ENCODE peak calls at places on chromosomes 16 and 17, in nine cellular contexts. B is effector CD4-positive, alpha-beta T cell; T is T-cell; X is SK-N-DZ; I is heart left ventricle; H is HT-29; V is AG09319; Z is heart right ventricle; E is cardiac septum. L is an unnamed sample.

GRCh38 chr17:68599091-68599872 is 1.9 kb downstream of the FAM20A start:
- DNase-seq in H (no peak), Z (no peak), X (no peak), V (no peak), B (no peak), E (no peak), I (no peak), T (no peak), L (no peak)

GRCh38 chr16:78791011-78791410 is 691.6 kb downstream of the WWOX start:
- DNase-seq in B (no peak), I (no peak), X (no peak), E (no peak), V (no peak), Z (no peak), T (no peak), H (no peak), L (no peak)

GRCh38 chr16:24685539-24686432 is 43.7 kb upstream of the TNRC6A start:
- DNase-seq in V (peak), B (no peak), I (peak), E (peak), X (peak), H (peak), T (no peak), Z (peak), L (peak)

GRCh38 chr17:62064029-62064790 is 868 bp downstream of the MED13 start:
- DNase-seq in E (no peak), Z (no peak), I (no peak), V (no peak), X (no peak), T (no peak), B (no peak), H (peak), L (no peak)

GRCh38 chr16:47234-47633 is 6.2 kb downstream of the POLR3K start:
- DNase-seq in B (no peak), Z (no peak), V (no peak), I (no peak), X (no peak), H (no peak), T (no peak), E (no peak), L (no peak)

GRCh38 chr16:85403693-85404092 is 209.4 kb upstream of the GSE1 start:
- DNase-seq in H (no peak), T (no peak), B (no peak), E (peak), X (no peak), I (peak), Z (no peak), V (no peak), L (no peak)

GRCh38 chr17:29157310-29157709 is 22.9 kb downstream of the MYO18A start:
- DNase-seq in Z (no peak), I (no peak), H (no peak), B (no peak), X (no peak), V (no peak), T (no peak), E (no peak), L (no peak)

GRCh38 chr17:82956726-82957468 is 117.1 kb upstream of the ZNF750 start:
- DNase-seq in Z (no peak), X (no peak), H (no peak), E (peak), I (no peak), B (no peak), V (no peak), T (no peak), L (no peak)

GRCh38 chr16:66563574-66564334 is 2.5 kb upstream of the CMTM1 start:
- DNase-seq in B (no peak), I (no peak), E (no peak), V (no peak), T (no peak), Z (no peak), H (no peak), X (no peak), L (no peak)

GRCh38 chr16:68744744-68745280 is 7.7 kb downstream of the CDH1 start:
- DNase-seq in Z (no peak), X (no peak), E (no peak), H (peak), T (no peak), V (no peak), B (no peak), I (no peak), L (no peak)

GRCh38 chr17:71003736-71004135 is 834.4 kb downstream of the KCNJ2 start:
- DNase-seq in I (no peak), H (no peak), V (no peak), T (no peak), X (no peak), E (no peak), Z (no peak), B (no peak), L (no peak)

GRCh38 chr16:19785512-19786130 is 67.5 kb downstream of the IQCK start:
- DNase-seq in V (no peak), T (no peak), I (no peak), X (no peak), B (no peak), E (no peak), H (no peak), Z (no peak), L (peak)

GRCh38 chr16:86595983-86596605 is 17.7 kb downstream of the FOXL1 start:
- DNase-seq in B (no peak), X (no peak), E (no peak), H (no peak), Z (no peak), I (no peak), V (no peak), T (no peak), L (no peak)

GRCh38 chr17:48192321-48192731 is 84.8 kb downstream of the SNX11 start:
- DNase-seq in E (no peak), Z (no peak), V (no peak), I (no peak), H (no peak), T (no peak), B (no peak), X (peak), L (no peak)

GRCh38 chr17:76529224-76529642 is 8.3 kb downstream of the CYGB start:
- DNase-seq in B (no peak), I (peak), H (no peak), T (no peak), Z (peak), E (peak), X (no peak), V (peak), L (no peak)

GRCh38 chr17:7862692-7863437 is 5.1 kb downstream of the CYB5D1 start:
- DNase-seq in E (no peak), I (peak), H (peak), V (no peak), Z (peak), X (peak), B (peak), T (no peak), L (no peak)

GRCh38 chr16:180101-180920 is at the start of gene HBQ1:
- DNase-seq in I (peak), X (peak), T (no peak), E (no peak), H (no peak), Z (no peak), V (no peak), B (no peak), L (no peak)

GRCh38 chr16:23362460-23363317 is 60.6 kb downstream of the SCNN1B start:
- DNase-seq in X (no peak), Z (peak), E (peak), T (no peak), I (no peak), B (no peak), V (no peak), H (peak), L (no peak)

GRCh38 chr17:3845361-3845753 is 689 bp downstream of the NCBP3 start:
- DNase-seq in B (no peak), I (no peak), X (peak), Z (no peak), T (no peak), H (peak), E (no peak), V (no peak), L (no peak)

GRCh38 chr17:77420804-77421634 is 280.2 kb downstream of the SEC14L1 start:
- DNase-seq in V (peak), X (peak), T (no peak), H (no peak), Z (no peak), I (no peak), E (no peak), B (peak), L (peak)

GRCh38 chr17:8151120-8151640 is 1.0 kb downstream of the PER1 start:
- DNase-seq in V (peak), X (peak), B (peak), E (peak), I (peak), T (peak), Z (peak), H (peak), L (peak)

GRCh38 chr17:77363821-77364361 is 223.1 kb downstream of the SEC14L1 start:
- DNase-seq in B (no peak), T (no peak), V (no peak), I (no peak), H (no peak), X (peak), E (peak), Z (no peak), L (no peak)

GRCh38 chr16:2743007-2743810 is 9.2 kb upstream of the SRRM2 start:
- DNase-seq in E (no peak), V (no peak), I (no peak), B (no peak), H (no peak), X (no peak), Z (no peak), T (no peak), L (no peak)

GRCh38 chr17:14138649-14139048 is 69.3 kb downstream of the COX10 start:
- DNase-seq in E (no peak), V (no peak), T (no peak), Z (no peak), B (no peak), X (no peak), I (no peak), H (no peak), L (no peak)

GRCh38 chr17:14294876-14295275 is 6.0 kb upstream of the HS3ST3B1 start:
- DNase-seq in T (no peak), E (no peak), X (no peak), I (no peak), H (no peak), Z (no peak), V (no peak), B (no peak), L (no peak)

GRCh38 chr16:477758-478157 is 49.8 kb upstream of the CAPN15 start:
- DNase-seq in E (no peak), T (no peak), B (no peak), V (no peak), X (no peak), H (no peak), I (no peak), Z (no peak), L (no peak)